ENCODE peak calls at places on chromosomes 13 and 19, in four cellular contexts. V is heart right ventricle, K is suprapubic skin, Q is brain microvascular endothelial cell. H is an unnamed sample.

GRCh38 chr19:18173054-18173571 is 500 bp upstream of the IFI30 start:
- DNase-seq in V (no peak), Q (no peak), K (peak), H (no peak)

GRCh38 chr13:94431569-94431968 is 47.9 kb downstream of the DCT start:
- DNase-seq in Q (no peak), K (no peak), V (no peak), H (no peak)

GRCh38 chr13:100097821-100098220 is 8.9 kb downstream of the PCCA start:
- DNase-seq in K (no peak), Q (no peak), V (no peak), H (no peak)

GRCh38 chr13:26074706-26075105 is 22.9 kb upstream of the SHISA2 start:
- DNase-seq in V (no peak), Q (peak), K (no peak), H (no peak)

GRCh38 chr19:6393982-6394412 is 1.0 kb upstream of the GTF2F1 start:
- DNase-seq in Q (no peak), V (no peak), K (no peak), H (no peak)

GRCh38 chr19:46487802-46488445 is 7.7 kb downstream of the PNMA8B start:
- DNase-seq in K (peak), V (peak), Q (peak), H (peak)

GRCh38 chr19:2495130-2495641 is 19.3 kb downstream of the GADD45B start:
- DNase-seq in Q (no peak), K (peak), V (peak), H (peak)

GRCh38 chr19:11236324-11237301 is 2.8 kb upstream of the ANGPTL8 start:
- DNase-seq in K (no peak), Q (no peak), V (no peak), H (no peak)

GRCh38 chr19:6097911-6098310 is 12.4 kb downstream of the RFX2 start:
- DNase-seq in K (no peak), V (no peak), Q (no peak), H (no peak)

GRCh38 chr19:32349724-32350475 is 4.5 kb downstream of the ZNF507 start:
- DNase-seq in Q (no peak), K (no peak), V (no peak), H (peak)

GRCh38 chr19:29098863-29099481 is 114.0 kb downstream of the UQCRFS1 start:
- DNase-seq in K (peak), Q (peak), V (peak), H (peak)

GRCh38 chr13:40485611-40486517 is 180.6 kb downstream of the FOXO1 start:
- DNase-seq in Q (no peak), K (no peak), V (no peak), H (no peak)

GRCh38 chr19:7916137-7916907 is 1.7 kb downstream of the TGFBR3L start:
- DNase-seq in V (no peak), Q (no peak), K (peak), H (peak)

GRCh38 chr19:49932731-49933131 is 3.4 kb upstream of the NUP62 start:
- DNase-seq in Q (no peak), K (no peak), V (no peak), H (no peak)

GRCh38 chr19:23762884-23763711 is 4.4 kb upstream of the ZNF681 start:
- DNase-seq in K (peak), V (peak), Q (peak), H (no peak)

GRCh38 chr19:5131031-5131865 is 162.3 kb downstream of the KDM4B start:
- DNase-seq in Q (no peak), V (no peak), K (no peak), H (no peak)

GRCh38 chr13:20525601-20526544 is at the start of gene CRYL1:
- DNase-seq in K (peak), V (peak), Q (peak), H (peak)

GRCh38 chr13:27712421-27712820 is 79.9 kb upstream of the GSX1 start:
- DNase-seq in Q (peak), K (no peak), V (peak), H (no peak)
- TF ChIP-seq CTCF in Q (peak), K (no peak), V (peak), H (no peak)

GRCh38 chr13:46541210-46541609 is 11.8 kb upstream of the LRCH1 start:
- DNase-seq in V (no peak), K (no peak), Q (no peak), H (no peak)

GRCh38 chr13:46530084-46530935 is 22.7 kb upstream of the LRCH1 start:
- DNase-seq in K (no peak), Q (no peak), V (no peak), H (peak)

GRCh38 chr13:46531953-46532352 is 21.0 kb upstream of the LRCH1 start:
- DNase-seq in K (no peak), Q (no peak), V (no peak), H (no peak)

GRCh38 chr13:46535002-46535401 is 18.0 kb upstream of the LRCH1 start:
- DNase-seq in K (no peak), V (no peak), Q (no peak), H (no peak)

DNA sequence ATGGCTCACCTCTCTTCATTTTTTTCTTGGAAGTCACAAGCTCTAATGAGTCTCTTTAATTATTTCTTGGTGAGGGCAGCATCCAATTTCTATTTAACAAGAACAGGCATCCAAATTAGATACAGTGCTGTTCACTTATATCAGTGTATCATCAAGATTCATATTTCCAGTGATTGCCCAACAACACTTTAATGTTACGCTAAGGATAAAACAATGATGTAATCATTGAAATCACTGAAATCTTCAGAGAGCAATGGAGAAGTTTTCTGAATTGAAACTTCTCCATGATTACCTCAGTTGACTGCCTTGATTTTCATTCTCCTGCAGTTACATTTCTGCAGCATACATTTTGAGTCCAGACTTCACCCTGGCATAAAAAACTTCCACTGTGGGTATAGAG is 17.1 kb upstream of the LRCH1 start:
- DNase-seq in K (no peak), V (no peak), Q (no peak), H (no peak)
- TF ChIP-seq CTCF in K (no peak), V (no peak), Q (no peak), H (no peak)

GRCh38 chr13:51731759-51732158 is 72.2 kb downstream of the DHRS12 start:
- DNase-seq in K (no peak), V (no peak), Q (no peak), H (peak)
- TF ChIP-seq CTCF in K (peak), V (peak), Q (peak), H (peak)

DNA sequence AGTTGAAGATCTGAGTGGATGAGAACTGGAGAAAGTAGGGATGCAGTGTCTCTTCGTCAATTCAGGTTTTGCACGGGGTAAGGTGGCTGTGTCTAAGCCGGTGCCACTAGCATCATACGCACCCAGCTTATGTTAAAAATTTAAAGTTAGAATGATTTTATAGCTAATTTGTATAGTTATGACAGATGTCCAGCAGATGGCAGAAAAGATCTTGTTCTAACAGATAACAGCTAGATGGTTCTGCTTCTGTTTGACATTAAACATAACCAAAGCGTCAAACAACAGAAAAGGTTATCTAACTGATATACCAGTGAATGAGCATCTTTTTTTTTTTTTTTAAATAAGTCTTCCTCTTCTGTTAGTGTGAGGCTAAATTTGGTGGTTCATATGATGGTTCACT is 18.8 kb upstream of the EDDM13 start:
- DNase-seq in K (no peak), Q (peak), V (no peak), H (peak)
- TF ChIP-seq CTCF in K (no peak), Q (peak), V (peak), H (peak)

DNA sequence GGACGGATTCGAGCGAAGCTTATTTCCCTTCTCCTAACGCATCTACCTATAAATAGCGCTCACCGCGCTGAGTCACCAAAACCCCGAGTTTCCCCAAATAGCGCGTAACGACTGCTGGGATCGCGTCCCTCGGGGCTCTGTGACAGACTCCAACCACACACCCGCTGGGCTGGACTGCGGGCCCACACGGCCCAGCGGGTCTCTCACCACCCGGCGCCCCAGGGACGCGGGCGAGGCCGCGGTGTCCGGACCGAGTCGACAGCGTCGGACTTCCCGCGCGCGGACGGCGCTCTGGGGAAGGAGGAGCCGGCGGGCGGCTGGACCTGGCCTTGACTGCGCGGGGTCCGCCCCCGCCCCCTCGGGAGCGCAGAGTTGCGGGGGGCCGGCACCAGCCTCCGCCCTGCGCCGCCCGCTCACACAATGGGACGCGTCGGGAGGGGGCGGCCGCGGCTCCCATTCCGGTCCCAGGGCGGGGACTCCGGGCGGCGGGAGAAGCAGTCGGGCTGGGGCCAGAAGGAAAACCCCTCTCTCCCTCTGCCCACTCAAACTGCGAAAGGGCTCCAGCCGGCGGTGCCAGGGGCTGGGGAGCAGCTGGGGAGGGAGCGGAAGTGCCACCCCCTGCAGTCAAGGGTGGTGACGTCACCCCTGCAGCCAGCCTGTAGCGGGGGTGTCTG is 108.8 kb downstream of the KCNRG start:
- DNase-seq in V (peak), Q (peak), K (peak), H (peak)
- TF ChIP-seq CTCF in V (no peak), Q (no peak), K (no peak), H (peak)

DNA sequence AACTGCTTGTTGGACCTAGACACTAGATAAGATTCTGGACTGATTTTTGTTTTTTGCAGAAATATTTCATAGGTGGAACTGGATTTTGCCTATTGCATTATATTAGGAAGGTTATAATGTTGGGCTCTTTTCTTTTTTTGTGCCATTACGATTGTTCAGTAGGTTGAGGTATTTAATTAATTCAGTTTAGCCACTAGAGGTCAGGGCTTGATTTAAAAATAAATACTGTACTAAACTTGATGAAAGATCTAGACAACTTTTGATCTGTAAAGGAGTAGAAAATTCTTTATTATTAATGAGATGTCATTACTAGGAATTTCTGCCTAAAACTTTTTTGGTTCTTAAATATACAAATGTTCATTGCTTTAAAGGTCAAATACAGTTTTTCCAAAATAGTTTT is 15.2 kb upstream of the SUPT20H start:
- DNase-seq in Q (no peak), K (no peak), V (no peak), H (peak)
- TF ChIP-seq CTCF in Q (peak), K (no peak), V (peak), H (peak)